ENCODE peak calls at places on chromosomes 5 and 9, in four cellular contexts. M is progenitor cell of endocrine pancreas, X is fibroblast of mammary gland, J is tibial nerve. A is an unnamed sample.

GRCh38 chr5:6086871-6087270 is 291.5 kb downstream of the MED10 start:
- DNase-seq in J (no peak), X (no peak), M (no peak), A (no peak)

GRCh38 chr9:3468407-3469205 is 57.2 kb downstream of the RFX3 start:
- DNase-seq in J (no peak), X (no peak), M (no peak), A (no peak)

GRCh38 chr9:86585422-86586143 is 231.4 kb upstream of the TUT7 start:
- DNase-seq in X (peak; percentile 15), M (no peak), J (no peak), A (no peak)

GRCh38 chr5:10631597-10631996 is 67.7 kb downstream of the ANKRD33B start:
- DNase-seq in M (no peak), X (no peak), J (no peak), A (peak; percentile 41)

GRCh38 chr5:170743876-170744212 is 39.7 kb upstream of the GABRP start:
- DNase-seq in M (no peak), J (no peak), X (no peak), A (no peak)

GRCh38 chr5:105587963-105588662 is 2025.5 kb upstream of the NUDT12 start:
- DNase-seq in J (no peak), X (no peak), M (no peak), A (no peak)

GRCh38 chr5:136285501-136285900 is 79.8 kb downstream of the TRPC7 start:
- DNase-seq in M (no peak), J (no peak), X (peak; percentile 49), A (no peak)

GRCh38 chr5:81315336-81315735 is 13.9 kb downstream of the ZCCHC9 start:
- DNase-seq in M (no peak), J (no peak), X (peak; percentile 61), A (no peak)

GRCh38 chr9:127844821-127845359 is 9.6 kb downstream of the ENG start:
- DNase-seq in M (no peak), X (peak; percentile 32), J (no peak), A (no peak)

GRCh38 chr5:7763621-7764072 is 87.3 kb downstream of the CFAP90 start:
- DNase-seq in J (no peak), X (peak; percentile 2), M (no peak), A (no peak)

GRCh38 chr5:143781993-143782520 is 29.9 kb upstream of the HMHB1 start:
- DNase-seq in J (no peak), X (no peak), M (no peak), A (no peak)

GRCh38 chr5:78269088-78269703 is 25.3 kb downstream of the AP3B1 start:
- DNase-seq in X (no peak), J (no peak), M (no peak), A (peak; percentile 15)

GRCh38 chr9:90641868-90642558 is 611 bp downstream of the DIRAS2 start:
- DNase-seq in J (no peak), X (no peak), M (no peak), A (no peak)

GRCh38 chr5:15669826-15670225 is 169.8 kb downstream of the FBXL7 start:
- DNase-seq in M (no peak), J (no peak), X (no peak), A (no peak)

GRCh38 chr9:68482548-68482947 is 58.1 kb downstream of the TMEM252 start:
- DNase-seq in J (no peak), M (no peak), X (no peak), A (no peak)

GRCh38 chr5:83509535-83509934 is 38.0 kb downstream of the VCAN start:
- DNase-seq in X (peak; percentile 46), M (no peak), J (no peak), A (no peak)

GRCh38 chr5:80990971-80991370 is 30.8 kb downstream of the RASGRF2 start:
- DNase-seq in X (peak; percentile 6), M (no peak), J (no peak), A (no peak)

GRCh38 chr5:151298063-151298462 is 5.5 kb downstream of the SLC36A3 start:
- DNase-seq in M (no peak), X (peak; percentile 74), J (peak; percentile 15), A (no peak)

GRCh38 chr5:1762878-1763547 is 36.6 kb downstream of the MRPL36 start:
- DNase-seq in J (no peak), M (peak; percentile 3), X (no peak), A (no peak)

GRCh38 chr9:81562221-81563019 is 126.9 kb downstream of the TLE1 start:
- DNase-seq in M (no peak), J (no peak), X (peak; percentile 82), A (no peak)

GRCh38 chr5:132477784-132478497 is 12.6 kb downstream of the IRF1 start:
- DNase-seq in J (no peak), M (no peak), X (no peak), A (no peak)

GRCh38 chr9:136100700-136101614 is 5.9 kb upstream of the NACC2 start:
- DNase-seq in M (no peak), X (no peak), J (no peak), A (no peak)

GRCh38 chr5:180284161-180284560 is 7.7 kb downstream of the MAPK9 start:
- DNase-seq in X (no peak), J (no peak), M (no peak), A (no peak)

GRCh38 chr5:180797256-180798192 is 5.1 kb downstream of the MGAT1 start:
- DNase-seq in M (no peak), X (peak; percentile 33), J (no peak), A (no peak)

GRCh38 chr9:89372979-89373378 is 54.7 kb downstream of the SECISBP2 start:
- DNase-seq in X (no peak), M (no peak), J (no peak), A (no peak)

GRCh38 chr5:42377496-42377895 is 45.7 kb upstream of the GHR start:
- DNase-seq in J (no peak), M (no peak), X (peak; percentile 43), A (no peak)

GRCh38 chr9:69324549-69325401 is at the start of gene ENTREP1:
- DNase-seq in X (peak; percentile 10), M (peak; percentile 53), J (no peak), A (peak; percentile 45)

GRCh38 chr5:54362434-54362833 is 52.1 kb upstream of the ARL15 start:
- DNase-seq in M (no peak), X (peak; percentile 68), J (no peak), A (no peak)

GRCh38 chr9:15553528-15553898 is 670 bp downstream of the CCDC171 start:
- DNase-seq in M (no peak), X (no peak), J (no peak), A (no peak)

GRCh38 chr9:136270173-136270710 is 24.6 kb upstream of the QSOX2 start:
- DNase-seq in J (no peak), X (no peak), M (no peak), A (no peak)

GRCh38 chr5:38666668-38667498 is 110.4 kb upstream of the LIFR start:
- DNase-seq in J (peak; percentile 66), X (peak; percentile 74), M (peak; percentile 12), A (no peak)

GRCh38 chr9:99433095-99433494 is 211.0 kb downstream of the SEC61B start:
- DNase-seq in X (no peak), J (no peak), M (no peak), A (no peak)

GRCh38 chr5:177133845-177134652 is 476 bp downstream of the NSD1 start:
- DNase-seq in J (no peak), X (peak; percentile 26), M (peak; percentile 26), A (peak; percentile 71)

GRCh38 chr5:129631946-129632345 is 115.9 kb upstream of the MINAR2 start:
- DNase-seq in J (no peak), X (peak; percentile 83), M (no peak), A (no peak)

GRCh38 chr5:150778517-150779396 is at the start of gene SMIM3:
- DNase-seq in J (peak; percentile 67), X (peak; percentile 61), M (peak; percentile 74), A (peak; percentile 48)

GRCh38 chr5:140855772-140856674 is at the start of gene PCDHA10:
- DNase-seq in X (peak; percentile 20), M (no peak), J (no peak), A (no peak)
- TF ChIP-seq CTCF in X (peak; percentile 8), M (peak; percentile 61), J (no peak), A (no peak)

GRCh38 chr5:113614191-113614590 is 100.7 kb downstream of the YTHDC2 start:
- DNase-seq in M (no peak), J (no peak), X (no peak), A (no peak)

GRCh38 chr5:113607361-113607760 is 93.9 kb downstream of the YTHDC2 start:
- DNase-seq in X (no peak), M (no peak), J (no peak), A (no peak)

GRCh38 chr5:113608113-113608551 is 94.6 kb downstream of the YTHDC2 start:
- DNase-seq in J (no peak), X (peak; percentile 17), M (no peak), A (no peak)

GRCh38 chr5:113615708-113616107 is 102.2 kb downstream of the YTHDC2 start:
- DNase-seq in M (no peak), J (no peak), X (no peak), A (no peak)

GRCh38 chr5:113612060-113612496 is 98.6 kb downstream of the YTHDC2 start:
- DNase-seq in M (no peak), J (no peak), X (peak; percentile 47), A (peak; percentile 71)
- TF ChIP-seq CTCF in M (peak; percentile 69), J (peak; percentile 63), X (peak; percentile 56), A (peak; percentile 58)

GRCh38 chr5:9544056-9544455 is 1.8 kb downstream of the SEMA5A start:
- DNase-seq in X (peak; percentile 22), M (no peak), J (no peak), A (no peak)

GRCh38 chr5:9545301-9545958 is 445 bp downstream of the SEMA5A start:
- DNase-seq in M (peak; percentile 24), X (no peak), J (no peak), A (peak; percentile 20)

GRCh38 chr5:9544502-9545300 is 1.2 kb downstream of the SEMA5A start:
- DNase-seq in X (peak; percentile 78), J (peak; percentile 67), M (peak; percentile 88), A (peak; percentile 70)

GRCh38 chr5:9546973-9547947 is 1.4 kb upstream of the SEMA5A start:
- DNase-seq in M (no peak), X (peak; percentile 59), J (no peak), A (no peak)

GRCh38 chr5:9545959-9546851 is at the start of gene SEMA5A:
- DNase-seq in M (peak; percentile 43), X (peak; percentile 42), J (peak; percentile 36), A (peak; percentile 72)
- TF ChIP-seq CTCF in M (no peak), X (no peak), J (no peak), A (no peak)

GRCh38 chr5:3075309-3075708 is 323.8 kb upstream of the IRX2 start:
- DNase-seq in J (no peak), M (no peak), X (no peak), A (no peak)
- TF ChIP-seq CTCF in J (no peak), M (no peak), X (no peak), A (no peak)

GRCh38 chr9:72333758-72334157 is 31.2 kb downstream of the ZFAND5 start:
- DNase-seq in M (no peak), J (no peak), X (no peak), A (no peak)
- TF ChIP-seq CTCF in M (no peak), J (no peak), X (peak; percentile 16), A (peak; percentile 35)

A was measured in GM13977.